ENCODE peak calls at places on chromosomes 6 and 20, in eight cellular contexts. K is CD8-positive, alpha-beta T cell; N is T47D; A is nucleus accumbens; S is spleen; Y is kidney tubule cell; F is cortex of kidney; E is A549. L is an unnamed sample.

GRCh38 chr6:103872683-103873082 is 987.0 kb downstream of the HACE1 start:
- DNase-seq in N (no peak), A (no peak), E (no peak), K (no peak), Y (no peak), S (no peak), F (no peak), L (no peak)

GRCh38 chr6:11211235-11211634 is 21.2 kb downstream of the NEDD9 start:
- DNase-seq in S (no peak), N (no peak), Y (no peak), K (no peak), F (no peak), E (no peak), A (no peak), L (no peak)

GRCh38 chr20:18615020-18615652 is 27.3 kb downstream of the DTD1 start:
- DNase-seq in A (no peak), N (no peak), S (no peak), K (no peak), F (no peak), Y (no peak), E (no peak), L (no peak)

GRCh38 chr6:75266716-75267291 is 17.8 kb downstream of the TMEM30A start:
- DNase-seq in K (no peak), A (no peak), S (no peak), E (peak), N (no peak), Y (peak), F (no peak), L (no peak)

GRCh38 chr6:36340671-36341454 is 4.2 kb upstream of the BNIP5 start:
- DNase-seq in S (peak), Y (peak), A (peak), F (no peak), K (peak), E (peak), N (peak), L (peak)

GRCh38 chr6:89695667-89696066 is 57.1 kb upstream of the LYRM2 start:
- DNase-seq in Y (no peak), F (no peak), N (no peak), K (no peak), S (no peak), E (no peak), A (no peak), L (no peak)

GRCh38 chr20:36865861-36866149 is 10.1 kb upstream of the TLDC2 start:
- DNase-seq in S (no peak), K (no peak), N (no peak), F (no peak), A (no peak), E (no peak), Y (no peak), L (no peak)

GRCh38 chr6:142927904-142928303 is 17.1 kb downstream of the HIVEP2 start:
- DNase-seq in S (no peak), A (no peak), F (no peak), K (no peak), N (no peak), Y (no peak), E (no peak), L (no peak)

GRCh38 chr6:13769034-13769654 is 45.2 kb downstream of the MCUR1 start:
- DNase-seq in Y (no peak), S (no peak), N (no peak), E (no peak), A (no peak), K (no peak), F (no peak), L (no peak)

L was measured in HCT116.